ENCODE peak calls at places on chromosome 6, in seven cellular contexts. One of them, this sample, is unnamed.

GRCh38 chr6:157323114-157323923 is at the start of gene TMEM242:
- DNase-seq in posterior vena cava: peak; percentile 97
- DNase-seq in T-cell: peak; percentile 90
- DNase-seq in NCI-H1436: no peak
- DNase-seq in lower lobe of right lung: peak; percentile 93
- DNase-seq in OCI-LY7: peak; percentile 91
- DNase-seq in occipital lobe: no peak
- DNase-seq in this sample: peak; percentile 84

GRCh38 chr6:110331816-110332215 is 26.3 kb downstream of the METTL24 start:
- DNase-seq in posterior vena cava: no peak
- DNase-seq in T-cell: no peak
- DNase-seq in NCI-H1436: no peak
- DNase-seq in lower lobe of right lung: no peak
- DNase-seq in OCI-LY7: no peak
- DNase-seq in occipital lobe: peak; percentile 44
- DNase-seq in this sample: no peak

GRCh38 chr6:156102129-156102528 is 646.5 kb upstream of the NOX3 start:
- DNase-seq in posterior vena cava: no peak
- DNase-seq in T-cell: no peak
- DNase-seq in NCI-H1436: no peak
- DNase-seq in lower lobe of right lung: no peak
- DNase-seq in OCI-LY7: peak; percentile 8
- DNase-seq in occipital lobe: no peak
- DNase-seq in this sample: no peak

GRCh38 chr6:112010328-112010727 is 43.6 kb upstream of the CCN6 start:
- DNase-seq in posterior vena cava: no peak
- DNase-seq in T-cell: no peak
- DNase-seq in NCI-H1436: no peak
- DNase-seq in lower lobe of right lung: no peak
- DNase-seq in OCI-LY7: no peak
- DNase-seq in occipital lobe: no peak
- DNase-seq in this sample: no peak

GRCh38 chr6:115901896-115902295 is 158.8 kb downstream of the FRK start:
- DNase-seq in posterior vena cava: no peak
- DNase-seq in T-cell: no peak
- DNase-seq in NCI-H1436: no peak
- DNase-seq in lower lobe of right lung: no peak
- DNase-seq in OCI-LY7: no peak
- DNase-seq in occipital lobe: no peak
- DNase-seq in this sample: no peak

GRCh38 chr6:157898169-157898568 is 75.1 kb downstream of the SNX9 start:
- DNase-seq in posterior vena cava: no peak
- DNase-seq in T-cell: peak; percentile 58
- DNase-seq in NCI-H1436: no peak
- DNase-seq in lower lobe of right lung: no peak
- DNase-seq in OCI-LY7: peak; percentile 25
- DNase-seq in occipital lobe: no peak
- DNase-seq in this sample: no peak

GRCh38 chr6:56046576-56046975 is 171.2 kb upstream of the BMP5 start:
- DNase-seq in posterior vena cava: peak; percentile 85
- DNase-seq in T-cell: no peak
- DNase-seq in NCI-H1436: no peak
- DNase-seq in lower lobe of right lung: peak; percentile 77
- DNase-seq in OCI-LY7: no peak
- DNase-seq in occipital lobe: no peak
- DNase-seq in this sample: no peak

GRCh38 chr6:16318538-16318937 is 80.2 kb downstream of the GMPR start:
- DNase-seq in posterior vena cava: peak; percentile 82
- DNase-seq in T-cell: no peak
- DNase-seq in NCI-H1436: no peak
- DNase-seq in lower lobe of right lung: no peak
- DNase-seq in OCI-LY7: no peak
- DNase-seq in occipital lobe: peak; percentile 33
- DNase-seq in this sample: no peak

GRCh38 chr6:85744571-85744970 is 101.9 kb upstream of the SYNCRIP start:
- DNase-seq in posterior vena cava: no peak
- DNase-seq in T-cell: no peak
- DNase-seq in NCI-H1436: no peak
- DNase-seq in lower lobe of right lung: no peak
- DNase-seq in OCI-LY7: no peak
- DNase-seq in occipital lobe: no peak
- DNase-seq in this sample: no peak

GRCh38 chr6:6592836-6593235 is 4.3 kb downstream of the LY86 start:
- DNase-seq in posterior vena cava: no peak
- DNase-seq in T-cell: no peak
- DNase-seq in NCI-H1436: no peak
- DNase-seq in lower lobe of right lung: no peak
- DNase-seq in OCI-LY7: no peak
- DNase-seq in occipital lobe: no peak
- DNase-seq in this sample: no peak

GRCh38 chr6:34618430-34619182 is 62.5 kb upstream of the SPDEF start:
- DNase-seq in posterior vena cava: no peak
- DNase-seq in T-cell: no peak
- DNase-seq in NCI-H1436: no peak
- DNase-seq in lower lobe of right lung: no peak
- DNase-seq in OCI-LY7: no peak
- DNase-seq in occipital lobe: no peak
- DNase-seq in this sample: no peak

GRCh38 chr6:29737707-29738630 is 14.7 kb downstream of the HLA-F start:
- DNase-seq in posterior vena cava: no peak
- DNase-seq in T-cell: peak; percentile 74
- DNase-seq in NCI-H1436: peak; percentile 39
- DNase-seq in lower lobe of right lung: peak; percentile 63
- DNase-seq in OCI-LY7: peak; percentile 72
- DNase-seq in occipital lobe: no peak
- DNase-seq in this sample: peak; percentile 53

GRCh38 chr6:3784423-3784822 is 32.9 kb upstream of the PXDC1 start:
- DNase-seq in posterior vena cava: no peak
- DNase-seq in T-cell: no peak
- DNase-seq in NCI-H1436: no peak
- DNase-seq in lower lobe of right lung: no peak
- DNase-seq in OCI-LY7: no peak
- DNase-seq in occipital lobe: no peak
- DNase-seq in this sample: no peak

GRCh38 chr6:103215835-103216234 is 1643.9 kb downstream of the HACE1 start:
- DNase-seq in posterior vena cava: no peak
- DNase-seq in T-cell: no peak
- DNase-seq in NCI-H1436: no peak
- DNase-seq in lower lobe of right lung: no peak
- DNase-seq in OCI-LY7: no peak
- DNase-seq in occipital lobe: no peak
- DNase-seq in this sample: no peak

GRCh38 chr6:140486468-140487361 is 1112.3 kb upstream of the CITED2 start:
- DNase-seq in posterior vena cava: no peak
- DNase-seq in T-cell: no peak
- DNase-seq in NCI-H1436: no peak
- DNase-seq in lower lobe of right lung: no peak
- DNase-seq in OCI-LY7: no peak
- DNase-seq in occipital lobe: no peak
- DNase-seq in this sample: no peak

GRCh38 chr6:40965046-40965445 is 74.0 kb downstream of the UNC5CL start:
- DNase-seq in posterior vena cava: no peak
- DNase-seq in T-cell: no peak
- DNase-seq in NCI-H1436: no peak
- DNase-seq in lower lobe of right lung: no peak
- DNase-seq in OCI-LY7: no peak
- DNase-seq in occipital lobe: no peak
- DNase-seq in this sample: no peak

GRCh38 chr6:52598123-52598823 is 21.4 kb upstream of the TRAM2 start:
- DNase-seq in posterior vena cava: peak; percentile 86
- DNase-seq in T-cell: peak; percentile 21
- DNase-seq in NCI-H1436: no peak
- DNase-seq in lower lobe of right lung: no peak
- DNase-seq in OCI-LY7: peak; percentile 84
- DNase-seq in occipital lobe: peak; percentile 18
- DNase-seq in this sample: peak; percentile 57

GRCh38 chr6:106642476-106642875 is 13.1 kb downstream of the QRSL1 start:
- DNase-seq in posterior vena cava: no peak
- DNase-seq in T-cell: no peak
- DNase-seq in NCI-H1436: no peak
- DNase-seq in lower lobe of right lung: no peak
- DNase-seq in OCI-LY7: no peak
- DNase-seq in occipital lobe: no peak
- DNase-seq in this sample: no peak

GRCh38 chr6:109800771-109801170 is 109.7 kb downstream of the FIG4 start:
- DNase-seq in posterior vena cava: no peak
- DNase-seq in T-cell: no peak
- DNase-seq in NCI-H1436: no peak
- DNase-seq in lower lobe of right lung: no peak
- DNase-seq in OCI-LY7: no peak
- DNase-seq in occipital lobe: no peak
- DNase-seq in this sample: no peak

GRCh38 chr6:107604549-107604948 is 114.6 kb downstream of the SOBP start:
- DNase-seq in posterior vena cava: no peak
- DNase-seq in T-cell: no peak
- DNase-seq in NCI-H1436: no peak
- DNase-seq in lower lobe of right lung: no peak
- DNase-seq in OCI-LY7: no peak
- DNase-seq in occipital lobe: no peak
- DNase-seq in this sample: no peak

GRCh38 chr6:134093007-134093573 is 40.7 kb upstream of the SLC2A12 start:
- DNase-seq in posterior vena cava: no peak
- DNase-seq in T-cell: no peak
- DNase-seq in NCI-H1436: no peak
- DNase-seq in lower lobe of right lung: no peak
- DNase-seq in OCI-LY7: peak; percentile 16
- DNase-seq in occipital lobe: no peak
- DNase-seq in this sample: no peak

GRCh38 chr6:16873698-16874097 is 112.4 kb upstream of the ATXN1 start:
- DNase-seq in posterior vena cava: no peak
- DNase-seq in T-cell: no peak
- DNase-seq in NCI-H1436: no peak
- DNase-seq in lower lobe of right lung: no peak
- DNase-seq in OCI-LY7: no peak
- DNase-seq in occipital lobe: no peak
- DNase-seq in this sample: no peak

This sample was measured in germinal center.